ENCODE peak calls at places on chromosomes 6 and 20, in eight cellular contexts. K, J, U, Z, G, W, B and V are unnamed samples.

GRCh38 chr6:45105170-45105820 is 222.8 kb upstream of the RUNX2 start:
- DNase-seq in G (no peak), U (no peak), K (no peak), J (no peak), W (no peak), Z (no peak), B (no peak), V (peak; percentile 15)

GRCh38 chr6:138526822-138527235 is 27.5 kb upstream of the NHSL1 start:
- DNase-seq in G (no peak), J (no peak), U (no peak), W (no peak), Z (no peak), K (no peak), B (no peak), V (no peak)

GRCh38 chr6:45116714-45117410 is 211.3 kb upstream of the RUNX2 start:
- DNase-seq in W (no peak), U (no peak), B (no peak), G (no peak), Z (no peak), K (no peak), J (no peak), V (no peak)

GRCh38 chr6:53358440-53359087 is 9.8 kb upstream of the ELOVL5 start:
- DNase-seq in G (no peak), Z (no peak), U (peak; percentile 12), B (no peak), J (no peak), K (no peak), W (no peak), V (peak; percentile 77)

GRCh38 chr6:134317471-134318131 is at the start of gene SGK1:
- DNase-seq in W (peak; percentile 32), U (peak; percentile 25), B (peak; percentile 81), G (peak; percentile 66), J (no peak), Z (no peak), K (peak; percentile 36), V (no peak)

GRCh38 chr6:53366128-53366527 is 17.4 kb upstream of the ELOVL5 start:
- DNase-seq in J (no peak), B (no peak), G (no peak), K (no peak), Z (no peak), U (no peak), W (no peak), V (no peak)

GRCh38 chr6:126064257-126064993 is 78.1 kb downstream of the TRMT11 start:
- DNase-seq in G (no peak), B (no peak), J (no peak), U (no peak), Z (no peak), W (no peak), K (no peak), V (no peak)

GRCh38 chr6:168979254-168979653 is 274.4 kb downstream of the THBS2 start:
- DNase-seq in Z (no peak), W (no peak), B (peak; percentile 51), G (no peak), U (no peak), J (no peak), K (no peak), V (no peak)

GRCh38 chr6:26216015-26216885 is 129.0 kb downstream of the HFE start:
- DNase-seq in U (peak; percentile 94), Z (no peak), K (peak; percentile 68), B (peak; percentile 98), G (no peak), W (peak; percentile 58), J (peak; percentile 85), V (peak; percentile 86)

GRCh38 chr6:159754959-159755914 is 6.6 kb upstream of the ACAT2 start:
- DNase-seq in B (no peak), W (no peak), Z (no peak), K (no peak), U (no peak), G (no peak), J (no peak), V (no peak)

GRCh38 chr6:105501246-105501645 is 98.4 kb upstream of the PREP start:
- DNase-seq in J (no peak), B (no peak), U (no peak), W (no peak), K (no peak), G (no peak), Z (no peak), V (no peak)

GRCh38 chr20:17558154-17558940 is 11.5 kb upstream of the DSTN start:
- DNase-seq in W (peak; percentile 67), K (peak; percentile 69), G (no peak), J (peak; percentile 35), U (no peak), B (peak; percentile 60), Z (peak; percentile 88), V (no peak)

GRCh38 chr6:39273394-39273793 is 40.8 kb downstream of the KCNK17 start:
- DNase-seq in W (no peak), U (no peak), Z (no peak), J (peak; percentile 41), B (peak; percentile 38), G (no peak), K (no peak), V (no peak)

GRCh38 chr20:35820715-35821114 is 48.9 kb downstream of the PHF20 start:
- DNase-seq in U (no peak), K (no peak), W (no peak), Z (no peak), B (no peak), J (no peak), G (no peak), V (no peak)

GRCh38 chr6:38319259-38320255 is 320.2 kb downstream of the BTBD9 start:
- DNase-seq in G (no peak), K (no peak), W (no peak), J (no peak), B (peak; percentile 42), U (no peak), Z (no peak), V (no peak)

GRCh38 chr6:55617272-55617671 is 38.3 kb upstream of the HMGCLL1 start:
- DNase-seq in B (peak; percentile 72), Z (peak; percentile 27), J (no peak), G (no peak), U (peak; percentile 38), K (no peak), W (no peak), V (peak; percentile 73)

GRCh38 chr20:46406986-46407670 is 713 bp upstream of the ELMO2 start:
- DNase-seq in J (peak; percentile 88), B (peak; percentile 28), W (peak; percentile 56), K (peak; percentile 43), U (peak; percentile 21), Z (peak; percentile 19), G (peak; percentile 96), V (peak; percentile 81)

GRCh38 chr6:48068326-48069191 is 42.4 kb downstream of the PTCHD4 start:
- DNase-seq in G (peak; percentile 56), Z (no peak), U (peak; percentile 35), K (no peak), W (no peak), J (no peak), B (peak; percentile 67), V (no peak)

GRCh38 chr6:84263557-84263956 is 36.1 kb upstream of the CEP162 start:
- DNase-seq in J (no peak), Z (no peak), B (peak; percentile 53), W (no peak), G (no peak), K (no peak), U (no peak), V (no peak)

GRCh38 chr20:22775256-22775655 is 190.9 kb upstream of the FOXA2 start:
- DNase-seq in J (no peak), W (no peak), G (no peak), K (no peak), Z (no peak), B (no peak), U (no peak), V (no peak)

GRCh38 chr6:1596088-1596852 is 13.4 kb upstream of the FOXC1 start:
- DNase-seq in U (peak; percentile 71), J (peak; percentile 55), K (peak; percentile 48), Z (no peak), B (peak; percentile 82), W (peak; percentile 57), G (peak; percentile 81), V (peak; percentile 75)

GRCh38 chr6:82017316-82017715 is 230.2 kb downstream of the IBTK start:
- DNase-seq in W (peak; percentile 52), K (no peak), G (no peak), J (no peak), Z (peak; percentile 55), U (peak; percentile 11), B (peak; percentile 54), V (no peak)
- H3K4me1 ChIP-seq in W (peaks cover 5% of the 10 kb centered on the region), K (peaks cover 11% of the 10 kb centered on the region), G (no peaks in the 10 kb centered on the region), J (peaks cover 7% of the 10 kb centered on the region), Z (peaks cover 4% of the 10 kb centered on the region), U (no peaks in the 10 kb centered on the region), B (peaks cover 4% of the 10 kb centered on the region), V (no peaks in the 10 kb centered on the region)

DNA sequence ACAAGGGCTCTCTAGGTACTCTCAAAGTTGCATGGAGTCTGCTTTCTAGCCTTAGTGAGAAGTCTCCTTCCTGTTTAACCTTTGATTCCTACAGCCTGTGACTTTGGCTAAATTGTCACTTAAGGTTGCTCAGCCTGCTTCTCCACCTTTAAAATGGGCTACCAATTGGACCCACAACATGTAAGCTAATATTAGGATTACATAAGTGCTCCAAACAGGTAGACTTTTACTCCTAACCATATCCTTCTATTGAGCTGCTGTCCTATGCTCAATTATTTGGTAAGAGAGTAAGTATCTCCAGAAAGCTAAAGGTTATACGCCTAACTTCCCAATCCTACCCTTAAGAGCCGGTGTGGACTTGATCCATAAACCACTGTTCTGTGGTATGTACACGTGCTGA is 2.9 kb downstream of the PCNA start:
- DNase-seq in G (no peak), U (no peak), J (no peak), W (no peak), Z (no peak), B (no peak), K (no peak), V (no peak)
- H3K4me1 ChIP-seq in G (peaks cover 9% of the 10 kb centered on the region), U (peaks cover 7% of the 10 kb centered on the region), J (peaks cover 35% of the 10 kb centered on the region), W (peaks cover 9% of the 10 kb centered on the region), Z (peaks cover 14% of the 10 kb centered on the region), B (peaks cover 15% of the 10 kb centered on the region), K (peaks cover 13% of the 10 kb centered on the region), V (peaks cover 61% of the 10 kb centered on the region)

GRCh38 chr6:85451586-85452306 is 1.9 kb downstream of the NT5E start:
- DNase-seq in B (no peak), G (no peak), Z (no peak), U (no peak), J (no peak), K (no peak), W (no peak), V (no peak)
- H3K4me1 ChIP-seq in B (peaks cover 12% of the 10 kb centered on the region), G (no peaks in the 10 kb centered on the region), Z (peaks cover 20% of the 10 kb centered on the region), U (no peaks in the 10 kb centered on the region), J (peaks cover 41% of the 10 kb centered on the region), K (no peaks in the 10 kb centered on the region), W (no peaks in the 10 kb centered on the region), V (peaks cover 4% of the 10 kb centered on the region)

GRCh38 chr20:4342631-4343030 is 327.3 kb upstream of the RNF24 start:
- DNase-seq in W (no peak), B (no peak), G (no peak), Z (no peak), U (no peak), J (no peak), K (no peak), V (no peak)

GRCh38 chr20:4341804-4342560 is 326.6 kb upstream of the RNF24 start:
- DNase-seq in J (no peak), B (no peak), Z (no peak), K (no peak), W (no peak), U (no peak), G (no peak), V (no peak)

DNA sequence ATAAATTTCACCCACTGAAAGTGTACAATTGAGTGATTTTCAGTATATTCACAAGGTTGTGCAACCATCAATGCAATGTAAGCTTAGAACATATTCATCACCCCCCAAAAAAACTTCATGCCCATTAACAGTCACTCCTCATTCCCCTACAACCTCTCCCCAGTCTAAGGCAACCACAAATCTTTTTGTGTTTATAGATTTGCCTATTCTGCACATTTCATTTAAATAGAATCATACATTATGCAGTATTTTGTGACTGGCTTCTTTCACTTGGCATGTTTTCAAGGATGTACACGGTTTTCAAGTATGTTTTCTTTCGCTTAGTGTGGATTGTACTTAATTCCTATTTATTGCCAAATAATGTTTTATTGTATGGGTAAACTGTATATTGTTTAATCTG is 329.3 kb upstream of the RNF24 start:
- DNase-seq in U (no peak), K (no peak), B (no peak), W (no peak), J (no peak), Z (no peak), G (no peak), V (no peak)
- H3K4me1 ChIP-seq in U (peaks cover 6% of the 10 kb centered on the region), K (no peaks in the 10 kb centered on the region), B (peaks cover 14% of the 10 kb centered on the region), W (no peaks in the 10 kb centered on the region), J (no peaks in the 10 kb centered on the region), Z (no peaks in the 10 kb centered on the region), G (no peaks in the 10 kb centered on the region), V (no peaks in the 10 kb centered on the region)